ENCODE peak calls at places on chromosome 17, in ten cellular contexts. S is upper lobe of right lung, Z is tibial artery, R is gastrocnemius medialis, J is AG09319, H is astrocyte of the spinal cord, V is left ventricle myocardium inferior, G is epithelial cell of esophagus, B is endodermal cell, K is foreskin fibroblast. C is an unnamed sample.

GRCh38 chr17:9283909-9284308 is 262.6 kb downstream of the NTN1 start:
- DNase-seq in S (no peak), Z (no peak), R (no peak), J (no peak), H (no peak), V (no peak), G (no peak), B (no peak), K (no peak), C (no peak)

GRCh38 chr17:62916684-62917571 is 49.1 kb upstream of the TANC2 start:
- DNase-seq in S (no peak), Z (no peak), R (no peak), J (no peak), H (peak; percentile 48), V (no peak), G (no peak), B (peak; percentile 21), K (peak; percentile 39), C (no peak)

GRCh38 chr17:62755139-62755851 is 52.8 kb downstream of the MARCHF10 start:
- DNase-seq in S (no peak), Z (no peak), R (no peak), J (no peak), H (no peak), V (no peak), G (no peak), B (peak; percentile 80), K (peak; percentile 53), C (no peak)

GRCh38 chr17:50283246-50283645 is 9.0 kb downstream of the TMEM92 start:
- DNase-seq in S (no peak), Z (no peak), R (no peak), J (no peak), H (no peak), V (no peak), G (no peak), B (peak; percentile 55), K (no peak), C (no peak)

GRCh38 chr17:75854111-75854748 is 905 bp downstream of the WBP2 start:
- DNase-seq in S (no peak), Z (peak; percentile 66), R (peak; percentile 79), J (no peak), H (peak; percentile 45), V (no peak), G (peak; percentile 73), B (peak; percentile 77), K (peak; percentile 77), C (no peak)

GRCh38 chr17:42221886-42222745 is 27.8 kb upstream of the GHDC start:
- DNase-seq in S (no peak), Z (no peak), R (no peak), J (no peak), H (peak; percentile 61), V (peak; percentile 36), G (peak; percentile 64), B (peak; percentile 85), K (peak; percentile 78), C (no peak)

GRCh38 chr17:2076461-2076984 is 21.6 kb downstream of the HIC1 start:
- DNase-seq in S (no peak), Z (no peak), R (no peak), J (no peak), H (no peak), V (no peak), G (no peak), B (no peak), K (peak; percentile 69), C (peak; percentile 78)

GRCh38 chr17:15882777-15883176 is 62.2 kb upstream of the ADORA2B start:
- DNase-seq in S (no peak), Z (no peak), R (no peak), J (no peak), H (no peak), V (no peak), G (no peak), B (no peak), K (no peak), C (no peak)

GRCh38 chr17:41013181-41013580 is 4.3 kb upstream of the KRTAP3-1 start:
- DNase-seq in S (no peak), Z (no peak), R (no peak), J (no peak), H (no peak), V (no peak), G (peak; percentile 52), B (no peak), K (peak; percentile 87), C (no peak)

GRCh38 chr17:49512296-49513043 is 17.4 kb downstream of the NGFR start:
- DNase-seq in S (no peak), Z (no peak), R (no peak), J (no peak), H (no peak), V (no peak), G (no peak), B (peak; percentile 93), K (no peak), C (no peak)

GRCh38 chr17:1511290-1511689 is 5.1 kb downstream of the INPP5K start:
- DNase-seq in S (no peak), Z (peak; percentile 57), R (no peak), J (no peak), H (no peak), V (peak; percentile 56), G (peak; percentile 20), B (no peak), K (no peak), C (no peak)

GRCh38 chr17:37045271-37045946 is 96.7 kb downstream of the AATF start:
- DNase-seq in S (no peak), Z (no peak), R (no peak), J (no peak), H (no peak), V (no peak), G (no peak), B (peak; percentile 52), K (no peak), C (no peak)

GRCh38 chr17:78307887-78308633 is 51.8 kb downstream of the SOCS3 start:
- DNase-seq in S (no peak), Z (no peak), R (peak; percentile 52), J (no peak), H (no peak), V (no peak), G (no peak), B (peak; percentile 90), K (no peak), C (no peak)
- TF ChIP-seq CTCF in S (no peak), Z (no peak), R (peak; percentile 32), J (no peak), H (no peak), V (no peak), G (peak; percentile 3), B (peak; percentile 57), K (no peak), C (no peak)

GRCh38 chr17:384622-385194 is 32.1 kb upstream of the RPH3AL start:
- DNase-seq in S (no peak), Z (no peak), R (no peak), J (no peak), H (no peak), V (no peak), G (no peak), B (no peak), K (no peak), C (no peak)

GRCh38 chr17:388087-388486 is 35.5 kb upstream of the RPH3AL start:
- DNase-seq in S (no peak), Z (no peak), R (no peak), J (no peak), H (no peak), V (no peak), G (no peak), B (no peak), K (no peak), C (no peak)

GRCh38 chr17:385195-385835 is 32.7 kb upstream of the RPH3AL start:
- DNase-seq in S (peak; percentile 79), Z (peak; percentile 24), R (no peak), J (no peak), H (no peak), V (peak; percentile 79), G (peak; percentile 10), B (peak; percentile 88), K (peak; percentile 42), C (peak; percentile 66)

GRCh38 chr17:385836-386144 is 33.2 kb upstream of the RPH3AL start:
- DNase-seq in S (no peak), Z (no peak), R (no peak), J (no peak), H (no peak), V (no peak), G (no peak), B (no peak), K (no peak), C (no peak)

GRCh38 chr17:386145-386876 is 33.7 kb upstream of the RPH3AL start:
- DNase-seq in S (peak; percentile 93), Z (peak; percentile 48), R (no peak), J (no peak), H (peak; percentile 13), V (peak; percentile 84), G (peak; percentile 38), B (peak; percentile 97), K (peak; percentile 77), C (peak; percentile 79)
- TF ChIP-seq CTCF in S (peak; percentile 58), Z (peak; percentile 51), R (peak; percentile 77), J (peak; percentile 42), H (peak; percentile 54), V (peak; percentile 79), G (peak; percentile 28), B (peak; percentile 79), K (peak; percentile 22), C (peak; percentile 65)

GRCh38 chr17:39270923-39271322 is 45.2 kb upstream of the STAC2 start:
- DNase-seq in S (no peak), Z (no peak), R (no peak), J (peak; percentile 82), H (peak; percentile 46), V (no peak), G (peak; percentile 29), B (peak; percentile 63), K (peak; percentile 86), C (no peak)
- TF ChIP-seq CTCF in S (peak; percentile 30), Z (peak; percentile 17), R (no peak), J (peak; percentile 77), H (peak; percentile 57), V (peak; percentile 53), G (peak; percentile 46), B (peak; percentile 72), K (peak; percentile 68), C (no peak)

GRCh38 chr17:73697872-73698271 is 53.6 kb upstream of the SDK2 start:
- DNase-seq in S (no peak), Z (no peak), R (no peak), J (no peak), H (no peak), V (no peak), G (no peak), B (peak; percentile 86), K (no peak), C (no peak)
- TF ChIP-seq CTCF in S (no peak), Z (no peak), R (no peak), J (no peak), H (no peak), V (no peak), G (peak; percentile 24), B (peak; percentile 69), K (no peak), C (no peak)